ENCODE peak calls at places on chromosomes 4 and X, in ten cellular contexts. A is fibroblast of lung; C is glutamatergic neuron; J is cardiac fibroblast; O is CD8-positive, alpha-beta T cell; F is tibial nerve; K is CD4-positive, alpha-beta T cell; S is Peyer's patch; G is SK-N-SH; P is sigmoid colon. L is an unnamed sample.

GRCh38 chr4:70158576-70158975 is 4.5 kb downstream of the PRR27 start:
- DNase-seq in A (no peak), C (no peak), J (no peak), O (no peak), F (no peak), K (no peak), S (no peak), G (no peak), P (no peak), L (no peak)

GRCh38 chrX:141989134-141989533 is 85.4 kb downstream of the MAGEC1 start:
- DNase-seq in A (peak), C (no peak), J (peak), O (no peak), F (no peak), K (no peak), S (no peak), G (no peak), P (no peak), L (no peak)

GRCh38 chrX:107205770-107206696 is at the start of the genes DNAAF6 and NUP62CL:
- DNase-seq in A (peak), C (peak), J (peak), O (peak), F (no peak), K (peak), S (peak), G (peak), P (no peak), L (peak)

GRCh38 chr4:117783716-117784115 is 250.6 kb upstream of the NDST3 start:
- DNase-seq in A (peak), C (no peak), J (no peak), O (no peak), F (no peak), K (no peak), S (no peak), G (no peak), P (no peak), L (no peak)

GRCh38 chrX:63744850-63745249 is 40.2 kb downstream of the ARHGEF9 start:
- DNase-seq in A (no peak), C (no peak), J (no peak), O (no peak), F (no peak), K (no peak), S (no peak), G (peak), P (no peak), L (no peak)

GRCh38 chr4:169070895-169071218 is 60.8 kb upstream of the CBR4 start:
- DNase-seq in A (no peak), C (no peak), J (peak), O (no peak), F (no peak), K (no peak), S (no peak), G (no peak), P (no peak), L (no peak)

GRCh38 chr4:2906218-2906617 is 57.0 kb downstream of the NOP14 start:
- DNase-seq in A (no peak), C (no peak), J (no peak), O (no peak), F (no peak), K (no peak), S (no peak), G (no peak), P (no peak), L (no peak)

GRCh38 chrX:69896046-69896445 is 153.7 kb downstream of the AWAT2 start:
- DNase-seq in A (no peak), C (no peak), J (no peak), O (no peak), F (no peak), K (no peak), S (no peak), G (no peak), P (no peak), L (no peak)

GRCh38 chrX:118577041-118577440 is 81.4 kb downstream of the DOCK11 start:
- DNase-seq in A (no peak), C (no peak), J (no peak), O (no peak), F (no peak), K (no peak), S (no peak), G (no peak), P (peak), L (no peak)

GRCh38 chr4:183140911-183141320 is 41.9 kb downstream of the WWC2 start:
- DNase-seq in A (no peak), C (no peak), J (peak), O (no peak), F (no peak), K (no peak), S (no peak), G (no peak), P (no peak), L (no peak)

GRCh38 chr4:105683038-105683437 is 25.5 kb downstream of the INTS12 start:
- DNase-seq in A (no peak), C (no peak), J (no peak), O (no peak), F (no peak), K (no peak), S (no peak), G (no peak), P (no peak), L (no peak)

GRCh38 chrX:103954259-103954658 is 8.2 kb upstream of the TMSB15B start:
- DNase-seq in A (no peak), C (no peak), J (no peak), O (no peak), F (no peak), K (no peak), S (peak), G (no peak), P (peak), L (no peak)

GRCh38 chrX:103953353-103953752 is 9.1 kb upstream of the TMSB15B start:
- DNase-seq in A (no peak), C (no peak), J (no peak), O (no peak), F (no peak), K (no peak), S (no peak), G (no peak), P (peak), L (no peak)

GRCh38 chrX:103949506-103949905 is 12.9 kb upstream of the TMSB15B start:
- DNase-seq in A (no peak), C (no peak), J (no peak), O (no peak), F (no peak), K (no peak), S (no peak), G (no peak), P (no peak), L (no peak)
- TF ChIP-seq CTCF in A (no peak), C (no peak), J (no peak), O (no peak), F (no peak), K (no peak), S (no peak), G (no peak), P (no peak), L (no peak)

DNA sequence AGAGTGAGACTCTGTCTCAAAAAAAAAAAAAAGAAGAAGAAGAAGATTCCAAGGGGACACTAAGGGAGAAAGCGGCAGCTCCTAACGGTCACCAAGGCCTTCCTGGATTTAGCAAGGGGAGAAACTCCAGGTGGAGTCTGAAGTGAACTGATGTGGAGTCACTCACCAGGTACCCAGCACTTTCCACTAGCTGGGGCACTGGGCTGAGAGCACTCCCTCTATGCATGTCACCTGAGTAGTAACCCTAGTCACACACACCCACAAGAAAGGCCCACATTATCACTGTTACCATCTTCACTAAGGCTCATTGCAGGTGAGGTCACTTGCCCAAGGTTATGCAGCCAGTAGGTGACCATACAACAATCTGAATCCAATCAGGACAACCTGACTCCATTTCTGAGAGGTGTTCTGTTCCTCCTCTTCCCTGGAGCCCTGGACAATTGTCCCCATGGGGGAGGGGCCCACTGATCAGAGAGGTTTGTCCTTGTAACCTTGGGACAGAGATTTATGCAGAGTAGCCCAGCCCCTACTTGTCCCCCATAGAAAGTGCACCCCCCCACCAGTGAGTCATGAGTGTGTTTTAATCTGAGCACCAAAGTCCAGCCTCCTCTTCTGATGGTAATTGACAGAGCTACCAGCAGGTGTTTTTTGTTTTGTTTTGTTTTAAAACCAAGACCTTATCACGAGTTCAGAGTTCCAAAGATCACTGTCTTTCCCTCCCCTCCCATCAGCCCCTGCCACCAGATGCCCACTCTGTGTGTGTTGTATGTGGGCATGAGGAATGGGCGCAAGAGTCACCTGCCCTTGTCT is 5.9 kb upstream of the SASH3 start:
- DNase-seq in A (no peak), C (no peak), J (no peak), O (no peak), F (no peak), K (no peak), S (peak), G (no peak), P (no peak), L (no peak)
- TF ChIP-seq CTCF in A (no peak), C (no peak), J (no peak), O (no peak), F (no peak), K (no peak), S (no peak), G (no peak), P (no peak), L (no peak)

GRCh38 chrX:100413231-100413630 is 3.2 kb upstream of the PCDH19 start:
- DNase-seq in A (peak), C (peak), J (peak), O (no peak), F (peak), K (no peak), S (no peak), G (peak), P (no peak), L (no peak)
- TF ChIP-seq CTCF in A (peak), C (peak), J (peak), O (no peak), F (peak), K (no peak), S (no peak), G (peak), P (peak), L (peak)

GRCh38 chr4:111064342-111064993 is 441.6 kb upstream of the PITX2 start:
- DNase-seq in A (no peak), C (no peak), J (peak), O (no peak), F (no peak), K (no peak), S (no peak), G (no peak), P (no peak), L (no peak)
- TF ChIP-seq CTCF in A (no peak), C (no peak), J (no peak), O (no peak), F (no peak), K (no peak), S (no peak), G (peak), P (no peak), L (no peak)

GRCh38 chrX:18984381-18985185 is 669 bp upstream of the PHKA2 start:
- DNase-seq in A (peak), C (peak), J (peak), O (peak), F (peak), K (peak), S (peak), G (peak), P (peak), L (peak)
- TF ChIP-seq CTCF in A (peak), C (peak), J (peak), O (peak), F (peak), K (peak), S (peak), G (peak), P (peak), L (peak)

DNA sequence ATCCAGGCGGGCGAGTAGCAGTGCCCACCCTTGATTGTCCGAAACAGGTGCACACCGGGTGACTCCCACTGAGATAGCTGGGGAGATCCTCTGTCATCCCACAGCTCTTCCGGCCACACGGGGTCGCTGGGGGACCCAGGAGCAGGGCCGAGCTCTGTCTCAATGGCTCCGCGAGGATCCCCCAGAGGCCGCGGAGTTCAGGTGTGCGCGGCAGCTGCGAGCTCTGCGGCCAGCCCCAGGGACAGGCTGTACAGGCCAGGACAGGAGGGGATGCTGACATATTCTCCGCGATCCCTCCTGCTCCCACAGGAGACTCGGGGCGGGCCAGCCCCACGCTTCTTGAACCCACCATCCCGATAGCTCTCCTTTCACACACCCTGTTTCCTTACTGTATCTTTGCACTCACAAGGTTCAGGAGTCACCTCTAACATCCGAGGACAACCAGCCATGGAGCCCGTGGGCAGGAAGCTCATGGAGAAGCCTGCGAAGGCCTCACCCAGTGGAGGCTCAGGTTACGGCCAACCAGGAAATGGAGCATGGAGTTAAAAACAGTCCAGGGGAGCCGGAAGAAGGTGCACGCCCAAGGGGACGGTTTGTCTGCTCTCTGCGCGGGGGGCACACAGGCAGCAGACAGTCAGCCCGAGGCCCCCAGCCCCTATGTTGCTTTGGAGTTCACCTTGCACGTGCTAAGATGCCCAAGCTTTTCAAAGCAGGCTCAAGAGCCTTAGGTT is 77.9 kb upstream of the AMELX start:
- DNase-seq in A (no peak), C (no peak), J (no peak), O (no peak), F (no peak), K (no peak), S (no peak), G (peak), P (no peak), L (no peak)
- TF ChIP-seq CTCF in A (no peak), C (no peak), J (no peak), O (no peak), F (no peak), K (no peak), S (no peak), G (no peak), P (no peak), L (peak)

DNA sequence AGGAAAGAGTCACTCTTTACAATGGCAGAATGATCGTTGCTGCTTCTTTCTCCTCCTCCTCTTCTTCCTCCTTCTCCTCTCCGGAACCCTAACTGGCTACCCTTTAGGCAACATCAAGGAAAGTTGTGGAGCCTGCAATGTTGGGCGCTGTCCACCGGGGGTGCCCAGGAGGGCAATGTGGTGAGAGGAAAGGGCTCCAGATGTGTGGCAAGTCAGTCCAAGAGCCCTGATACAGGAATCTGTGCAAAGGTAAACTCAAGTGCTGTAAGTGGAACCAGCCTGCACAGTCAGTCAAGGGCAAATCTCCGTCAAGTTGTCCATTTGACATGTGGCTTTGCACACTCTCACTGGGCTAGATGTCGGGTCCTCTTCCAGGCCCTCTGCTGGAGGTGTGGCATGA is 2.8 kb downstream of the RTL5 start:
- DNase-seq in A (no peak), C (peak), J (peak), O (peak), F (no peak), K (no peak), S (no peak), G (peak), P (no peak), L (no peak)
- TF ChIP-seq CTCF in A (peak), C (peak), J (peak), O (peak), F (no peak), K (no peak), S (no peak), G (peak), P (no peak), L (peak)

DNA sequence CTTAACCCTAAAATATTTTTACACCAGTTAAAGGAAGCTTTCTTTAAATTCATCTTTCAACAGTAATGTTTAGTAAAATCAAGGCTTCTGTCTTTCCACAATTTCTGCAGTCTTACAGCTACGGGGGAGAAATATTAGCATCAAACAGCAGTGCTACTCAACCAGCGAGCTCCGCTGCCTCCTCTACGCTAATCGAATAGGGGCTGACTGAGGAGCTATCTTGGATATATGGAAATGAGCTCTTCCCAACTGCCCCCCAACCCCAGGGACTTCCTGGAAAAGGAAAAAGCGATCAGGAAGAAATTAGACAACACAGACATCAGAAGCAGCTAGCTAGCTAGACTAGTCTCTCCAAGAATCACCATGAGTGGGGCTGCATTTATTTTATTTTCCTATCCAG is 7.7 kb downstream of the NKX6-1 start:
- DNase-seq in A (no peak), C (no peak), J (no peak), O (no peak), F (no peak), K (no peak), S (no peak), G (no peak), P (no peak), L (no peak)
- TF ChIP-seq CTCF in A (no peak), C (no peak), J (no peak), O (no peak), F (no peak), K (no peak), S (no peak), G (no peak), P (no peak), L (no peak)

GRCh38 chr4:139085141-139085540 is 69.6 kb downstream of the NOCT start:
- DNase-seq in A (peak), C (no peak), J (peak), O (no peak), F (no peak), K (no peak), S (no peak), G (no peak), P (no peak), L (no peak)
- TF ChIP-seq CTCF in A (no peak), C (peak), J (peak), O (peak), F (no peak), K (no peak), S (no peak), G (peak), P (no peak), L (peak)

DNA sequence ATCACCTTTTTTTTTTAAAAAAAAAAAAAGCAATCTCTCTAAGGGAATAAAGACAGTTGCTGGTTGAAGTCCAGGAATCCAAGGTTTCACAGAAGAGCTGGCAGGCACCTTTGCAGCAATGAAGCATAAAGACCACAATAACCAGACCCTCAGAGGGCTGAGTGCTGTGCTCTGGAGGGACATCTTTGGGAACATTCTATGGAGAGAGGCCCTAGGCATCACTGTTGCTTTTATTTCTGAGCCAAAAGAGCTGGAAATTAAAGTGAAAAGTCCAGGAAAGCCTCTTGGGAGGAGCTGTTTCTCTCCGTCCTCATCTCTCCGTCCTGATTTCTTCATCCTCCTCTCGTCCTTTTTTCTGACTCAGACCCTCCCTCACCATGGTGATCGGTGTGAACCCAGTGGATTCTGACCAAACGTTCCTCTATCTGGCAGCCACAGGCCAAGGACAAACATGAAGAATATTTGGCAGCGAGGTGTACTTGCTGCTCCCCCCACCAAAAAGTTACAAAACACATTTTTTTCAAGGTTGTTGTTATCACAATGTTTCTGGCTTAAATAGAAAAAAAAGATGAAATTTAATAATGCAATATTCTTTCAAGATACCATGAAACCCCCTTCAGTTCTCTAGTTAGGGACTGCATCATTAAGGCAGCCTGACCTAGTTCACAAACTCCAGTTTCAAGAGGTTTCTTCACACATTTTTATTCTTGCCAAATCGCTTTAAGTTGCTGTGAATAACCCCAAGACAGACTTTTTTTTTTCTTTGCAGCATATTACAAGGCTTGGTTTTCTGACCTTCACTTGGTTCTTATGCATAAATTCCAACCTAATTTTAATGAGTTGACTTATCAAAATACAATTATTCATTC is 80.3 kb downstream of the SCD5 start:
- DNase-seq in A (no peak), C (no peak), J (peak), O (no peak), F (peak), K (no peak), S (peak), G (no peak), P (peak), L (no peak)
- TF ChIP-seq CTCF in A (no peak), C (no peak), J (no peak), O (no peak), F (no peak), K (no peak), S (no peak), G (no peak), P (no peak), L (no peak)

L was measured in progenitor cell of endocrine pancreas.